ENCODE peak calls at places on chromosomes 5 and 9, in five cellular contexts. M, Y, P, V and L are unnamed samples.

GRCh38 chr5:178672635-178673034 is 45.8 kb upstream of the CLK4 start:
- DNase-seq in V (no peak), P (no peak), Y (no peak), M (no peak), L (no peak)

GRCh38 chr9:21852751-21853150 is 50.3 kb downstream of the MTAP start:
- DNase-seq in V (no peak), P (no peak), M (no peak), Y (no peak), L (no peak)

GRCh38 chr9:31671011-31671410 is 713.4 kb upstream of the ACO1 start:
- DNase-seq in V (no peak), P (no peak), M (no peak), Y (no peak), L (peak; percentile 24)

GRCh38 chr5:158382473-158382872 is 523.5 kb upstream of the CLINT1 start:
- DNase-seq in Y (peak; percentile 97), V (no peak), P (peak; percentile 94), M (peak; percentile 29), L (peak; percentile 95)

GRCh38 chr5:151517122-151517920 is 69.9 kb downstream of the SLC36A1 start:
- DNase-seq in M (no peak), P (no peak), V (no peak), Y (no peak), L (no peak)

GRCh38 chr9:73847536-73847935 is 649.6 kb upstream of the RORB start:
- DNase-seq in M (no peak), P (no peak), V (no peak), Y (no peak), L (no peak)

GRCh38 chr9:95096807-95097206 is 220.7 kb downstream of the FANCC start:
- DNase-seq in M (no peak), V (no peak), Y (no peak), P (no peak), L (no peak)

GRCh38 chr5:911601-912000 is 18.9 kb downstream of the TRIP13 start:
- DNase-seq in V (no peak), P (no peak), Y (peak; percentile 73), M (peak; percentile 55), L (peak; percentile 65)

GRCh38 chr5:57745029-57745428 is 262.4 kb upstream of the ACTBL2 start:
- DNase-seq in M (no peak), V (no peak), P (no peak), Y (no peak), L (no peak)

GRCh38 chr9:92619601-92620300 is 50.2 kb downstream of the IPPK start:
- DNase-seq in M (no peak), V (no peak), P (no peak), Y (no peak), L (no peak)

GRCh38 chr5:132661231-132662003 is 3.4 kb downstream of the IL13 start:
- DNase-seq in Y (no peak), P (no peak), M (no peak), V (no peak), L (peak; percentile 56)

GRCh38 chr5:72523960-72524582 is 16.9 kb upstream of the ZNF366 start:
- DNase-seq in V (peak; percentile 37), P (peak; percentile 41), M (peak; percentile 67), Y (peak; percentile 92), L (peak; percentile 75)

GRCh38 chr5:135493406-135494180 is 41.4 kb upstream of the TIFAB start:
- DNase-seq in P (peak; percentile 86), Y (peak; percentile 90), M (peak; percentile 31), V (no peak), L (peak; percentile 57)

GRCh38 chr5:31408814-31409213 is 123.1 kb downstream of the DROSHA start:
- DNase-seq in P (peak; percentile 59), M (no peak), V (no peak), Y (peak; percentile 67), L (peak; percentile 74)

GRCh38 chr5:180251887-180252286 is 40.0 kb downstream of the MAPK9 start:
- DNase-seq in Y (no peak), M (no peak), P (no peak), V (no peak), L (no peak)

GRCh38 chr5:135249658-135250057 is 149.4 kb downstream of the MACROH2A1 start:
- DNase-seq in Y (no peak), P (no peak), V (no peak), M (no peak), L (no peak)

GRCh38 chr5:172715421-172715780 is 55.6 kb downstream of the DUSP1 start:
- DNase-seq in M (no peak), Y (no peak), P (no peak), V (no peak), L (no peak)

GRCh38 chr5:95159603-95160002 is 125.3 kb downstream of the MCTP1 start:
- DNase-seq in V (no peak), P (no peak), Y (no peak), M (no peak), L (no peak)

GRCh38 chr5:90873033-90873517 is 314.5 kb downstream of the ADGRV1 start:
- DNase-seq in V (no peak), Y (peak; percentile 41), M (no peak), P (no peak), L (no peak)

GRCh38 chr5:167950126-167950721 is 341.2 kb upstream of the WWC1 start:
- DNase-seq in P (peak; percentile 50), M (no peak), V (no peak), Y (peak; percentile 72), L (peak; percentile 32)

GRCh38 chr9:126694206-126695081 is 80.7 kb downstream of the LMX1B start:
- DNase-seq in Y (no peak), M (no peak), V (no peak), P (no peak), L (no peak)

GRCh38 chr5:130282044-130282443 is 377.8 kb downstream of the CHSY3 start:
- DNase-seq in M (no peak), V (no peak), P (peak; percentile 51), Y (peak; percentile 5), L (peak; percentile 43)

GRCh38 chr5:79070002-79070567 is 518 bp downstream of the BHMT2 start:
- DNase-seq in Y (peak; percentile 34), M (no peak), V (no peak), P (peak; percentile 58), L (no peak)

GRCh38 chr5:66427043-66427442 is 169.2 kb upstream of the MAST4 start:
- DNase-seq in P (no peak), V (no peak), Y (peak; percentile 3), M (no peak), L (no peak)

GRCh38 chr9:10052181-10052580 is 560.6 kb downstream of the PTPRD start:
- DNase-seq in Y (no peak), P (no peak), V (peak; percentile 30), M (no peak), L (no peak)

GRCh38 chr9:99515874-99516656 is 294.0 kb downstream of the SEC61B start:
- DNase-seq in Y (no peak), P (no peak), V (no peak), M (no peak), L (no peak)

GRCh38 chr5:23007226-23007625 is 154.1 kb upstream of the CDH12 start:
- DNase-seq in M (no peak), P (no peak), V (no peak), Y (peak; percentile 51), L (no peak)

GRCh38 chr9:136537896-136538598 is 7.8 kb downstream of the NOTCH1 start:
- DNase-seq in P (no peak), M (no peak), V (no peak), Y (peak; percentile 42), L (no peak)